ENCODE peak calls at places on chromosomes 12 and 14, in five cellular contexts. G, F, P, N and C are unnamed samples.

GRCh38 chr12:121804417-121805111 is 755 bp downstream of the SETD1B start:
- DNase-seq in G (peak; percentile 74), F (peak; percentile 82), P (no peak), N (no peak), C (no peak)

GRCh38 chr12:121330692-121331091 is 21.5 kb downstream of the ANAPC5 start:
- DNase-seq in G (no peak), F (no peak), P (no peak), N (no peak), C (no peak)

GRCh38 chr14:94588311-94588710 is 7.1 kb downstream of the SERPINA5 start:
- DNase-seq in G (no peak), F (no peak), P (no peak), N (no peak), C (no peak)

GRCh38 chr12:111438501-111438900 is 32.8 kb downstream of the SH2B3 start:
- DNase-seq in G (no peak), F (peak; percentile 81), P (no peak), N (peak; percentile 53), C (peak; percentile 52)

GRCh38 chr12:109577311-109577710 is 3.7 kb downstream of the MVK start:
- DNase-seq in G (no peak), F (no peak), P (no peak), N (no peak), C (no peak)

GRCh38 chr12:88793091-88793490 is 212.8 kb upstream of the KITLG start:
- DNase-seq in G (no peak), F (no peak), P (no peak), N (no peak), C (no peak)

GRCh38 chr12:69014047-69014446 is 81.1 kb upstream of the CPM start:
- DNase-seq in G (no peak), F (no peak), P (no peak), N (no peak), C (no peak)

GRCh38 chr14:53807108-53807507 is 149.5 kb downstream of the BMP4 start:
- DNase-seq in G (no peak), F (no peak), P (no peak), N (no peak), C (no peak)

GRCh38 chr14:103188691-103189480 is 65.6 kb downstream of the TNFAIP2 start:
- DNase-seq in G (peak; percentile 66), F (peak; percentile 71), P (no peak), N (peak; percentile 39), C (peak; percentile 37)

GRCh38 chr12:89129471-89129870 is 222.8 kb downstream of the DUSP6 start:
- DNase-seq in G (no peak), F (no peak), P (no peak), N (no peak), C (no peak)

GRCh38 chr14:105268736-105269354 is 20.5 kb downstream of the BTBD6 start:
- DNase-seq in G (no peak), F (no peak), P (no peak), N (no peak), C (no peak)

GRCh38 chr12:54723653-54724256 is 75.6 kb upstream of the DCD start:
- DNase-seq in G (no peak), F (no peak), P (peak; percentile 13), N (no peak), C (no peak)

GRCh38 chr14:38208825-38209562 is 1.3 kb downstream of the SSTR1 start:
- DNase-seq in G (no peak), F (peak; percentile 84), P (no peak), N (no peak), C (peak; percentile 15)

GRCh38 chr12:57461326-57461903 is 1.8 kb downstream of the GLI1 start:
- DNase-seq in G (peak; percentile 91), F (peak; percentile 82), P (no peak), N (peak; percentile 71), C (peak; percentile 42)

GRCh38 chr12:94172031-94172430 is 23.7 kb downstream of the PLXNC1 start:
- DNase-seq in G (no peak), F (no peak), P (no peak), N (no peak), C (no peak)

GRCh38 chr12:130434560-130434959 is 96.9 kb downstream of the PIWIL1 start:
- DNase-seq in G (peak; percentile 62), F (peak; percentile 27), P (no peak), N (no peak), C (no peak)

GRCh38 chr14:51504626-51505025 is 147.1 kb upstream of the FRMD6 start:
- DNase-seq in G (no peak), F (no peak), P (no peak), N (no peak), C (no peak)

GRCh38 chr14:43041207-43041606 is 1434.5 kb downstream of the LRFN5 start:
- DNase-seq in G (no peak), F (no peak), P (no peak), N (no peak), C (no peak)

GRCh38 chr14:91246051-91246852 is 1.7 kb upstream of the GPR68 start:
- DNase-seq in G (no peak), F (peak; percentile 84), P (no peak), N (no peak), C (no peak)

GRCh38 chr14:79576434-79576833 is 634.9 kb downstream of the DIO2 start:
- DNase-seq in G (no peak), F (no peak), P (no peak), N (no peak), C (no peak)

GRCh38 chr14:101590062-101590461 is 28.8 kb downstream of the DIO3 start:
- DNase-seq in G (no peak), F (no peak), P (no peak), N (no peak), C (no peak)

GRCh38 chr12:50927766-50928224 is 24.5 kb upstream of the HIGD1C start:
- DNase-seq in G (no peak), F (no peak), P (no peak), N (no peak), C (peak; percentile 59)

GRCh38 chr12:57983858-57984505 is 42.6 kb downstream of the ATP23 start:
- DNase-seq in G (no peak), F (no peak), P (no peak), N (no peak), C (no peak)

GRCh38 chr12:71504471-71504852 is 64.9 kb downstream of the LGR5 start:
- DNase-seq in G (no peak), F (no peak), P (no peak), N (no peak), C (no peak)

GRCh38 chr12:94148841-94149780 is 734 bp downstream of the PLXNC1 start:
- DNase-seq in G (no peak), F (peak; percentile 79), P (no peak), N (no peak), C (peak; percentile 34)

GRCh38 chr12:51686727-51687126 is 95.7 kb downstream of the SCN8A start:
- DNase-seq in G (no peak), F (no peak), P (no peak), N (no peak), C (no peak)

GRCh38 chr12:8680533-8680932 is 17.3 kb upstream of the RIMKLB start:
- DNase-seq in G (no peak), F (no peak), P (no peak), N (no peak), C (no peak)
- H3K27ac ChIP-seq in G (no peak overlapping the region), F (no peak overlapping the region), P (no peak overlapping the region), N (peak overlapping the region; percentile 38), C (no peak overlapping the region)

GRCh38 chr12:6958609-6959375 is 7.6 kb downstream of the PTPN6 start:
- DNase-seq in G (peak; percentile 68), F (peak; percentile 91), P (no peak), N (no peak), C (no peak)
- TF ChIP-seq POLR2A in G (no peak), F (peak; percentile 34), P (no peak), N (peak; percentile 16), C (no peak)

GRCh38 chr14:24431569-24432258 is 2.0 kb downstream of the KHNYN start:
- DNase-seq in G (peak; percentile 95), F (peak; percentile 95), P (peak; percentile 92), N (peak; percentile 93), C (peak; percentile 90)
- H3K4me1 ChIP-seq in G (peaks cover 46% of the 10 kb centered on the region), F (peaks cover 57% of the 10 kb centered on the region), P (peaks cover 33% of the 10 kb centered on the region), N (peaks cover 50% of the 10 kb centered on the region), C (peaks cover 48% of the 10 kb centered on the region)

GRCh38 chr12:61525331-61525730 is 734.9 kb upstream of the USP15 start:
- DNase-seq in G (no peak), F (no peak), P (no peak), N (no peak), C (no peak)

GRCh38 chr12:61536117-61536516 is 724.1 kb upstream of the USP15 start:
- DNase-seq in G (no peak), F (no peak), P (no peak), N (no peak), C (no peak)

GRCh38 chr12:61531195-61531594 is 729.0 kb upstream of the USP15 start:
- DNase-seq in G (no peak), F (no peak), P (no peak), N (no peak), C (no peak)

GRCh38 chr12:61524851-61525250 is 735.4 kb upstream of the USP15 start:
- DNase-seq in G (no peak), F (no peak), P (no peak), N (no peak), C (no peak)

DNA sequence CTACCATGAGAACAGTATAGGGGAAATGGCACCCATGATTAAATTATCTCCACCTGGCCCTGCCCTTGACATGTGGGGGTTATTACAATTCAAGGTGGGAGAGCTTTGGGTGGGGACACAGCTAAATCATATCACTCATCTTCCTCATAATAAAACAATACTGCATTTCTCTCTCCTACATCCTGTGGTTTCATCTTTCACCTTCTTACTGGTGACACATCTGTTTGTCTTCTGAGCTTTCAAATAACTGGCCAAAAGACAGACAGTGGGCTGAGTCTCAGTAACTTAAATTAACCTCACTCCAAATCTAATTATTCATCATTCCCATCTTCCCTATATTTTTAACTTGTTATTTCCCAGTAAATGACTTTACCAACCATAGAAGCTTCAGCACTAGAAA is 729.7 kb upstream of the USP15 start:
- DNase-seq in G (no peak), F (no peak), P (no peak), N (no peak), C (no peak)
- H3K27ac ChIP-seq in G (no peak overlapping the region), F (no peak overlapping the region), P (no peak overlapping the region), N (no peak overlapping the region), C (no peak overlapping the region)

DNA sequence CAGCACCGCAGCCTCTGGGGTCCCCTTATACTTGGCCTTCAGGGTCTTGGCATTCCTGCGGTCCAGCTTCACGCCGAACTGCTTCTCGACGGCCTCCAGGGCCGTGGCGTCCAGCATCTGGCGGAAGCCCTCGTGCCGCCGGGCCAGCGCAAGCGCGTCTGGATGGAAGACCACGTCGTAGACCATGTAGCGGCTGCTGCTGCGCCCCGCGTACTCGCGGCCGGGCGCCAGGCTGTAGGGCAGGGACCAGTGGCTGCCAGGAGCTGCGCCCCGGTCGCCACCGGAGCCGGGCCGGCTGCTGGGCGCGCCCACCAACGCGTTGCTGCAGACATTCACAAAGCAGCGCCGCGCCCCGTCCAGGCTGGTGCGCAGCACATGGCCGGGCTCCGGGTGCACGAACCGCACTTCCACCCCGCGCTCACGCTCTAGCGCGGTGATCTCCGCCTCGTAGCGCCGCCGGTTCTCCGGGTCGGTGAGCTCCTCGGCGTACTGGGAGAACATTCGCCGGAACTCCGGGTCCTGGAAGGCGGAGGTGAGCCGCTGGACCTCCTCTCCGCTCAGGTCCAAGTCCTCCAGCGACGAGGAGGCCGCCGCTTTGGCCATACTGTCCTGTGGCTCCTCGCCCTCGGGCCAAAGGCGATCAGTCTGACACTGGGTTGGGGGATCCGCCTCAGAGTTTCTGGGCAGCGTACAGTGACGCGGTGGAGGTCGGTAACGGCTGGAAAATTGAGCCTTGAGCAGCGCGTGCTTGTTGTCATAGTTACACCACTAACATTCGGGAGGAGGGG is at the start of gene DNAAF2:
- DNase-seq in G (peak; percentile 80), F (peak; percentile 89), P (no peak), N (peak; percentile 50), C (peak; percentile 64)
- TF ChIP-seq POLR2A in G (no peak), F (no peak), P (no peak), N (no peak), C (peak; percentile 10)